ENCODE peak calls at places on chromosomes 6 and 20, in eight cellular contexts. P, G, W, Q, I, M, U and A are unnamed samples.

GRCh38 chr6:129498950-129499870 is 210.8 kb downstream of the ARHGAP18 start:
- DNase-seq in I (peak), Q (no peak), P (peak), U (peak), W (peak), M (peak), G (no peak), A (peak)

GRCh38 chr6:105714846-105715245 is 312.0 kb upstream of the PREP start:
- DNase-seq in W (no peak), I (no peak), G (no peak), U (no peak), Q (no peak), M (no peak), P (no peak), A (no peak)

GRCh38 chr20:297925-298754 is 770 bp downstream of the ZCCHC3 start:
- DNase-seq in Q (peak), I (peak), M (peak), U (peak), G (no peak), P (peak), W (peak), A (peak)

GRCh38 chr6:155080876-155081845 is 86.0 kb downstream of the TIAM2 start:
- DNase-seq in P (no peak), W (no peak), M (peak), U (no peak), I (no peak), G (no peak), Q (no peak), A (no peak)

GRCh38 chr20:37990571-37991151 is 42.6 kb downstream of the TTI1 start:
- DNase-seq in U (peak), I (peak), Q (peak), P (no peak), M (peak), G (peak), W (peak), A (peak)

GRCh38 chr6:48069280-48069679 is 41.7 kb downstream of the PTCHD4 start:
- DNase-seq in M (no peak), P (no peak), I (no peak), G (no peak), Q (no peak), U (no peak), W (no peak), A (no peak)

GRCh38 chr6:71544906-71545305 is 256.3 kb downstream of the OGFRL1 start:
- DNase-seq in M (no peak), W (no peak), I (no peak), P (no peak), Q (no peak), U (no peak), G (no peak), A (no peak)

GRCh38 chr6:44257753-44258324 is 511 bp upstream of the SLC35B2 start:
- DNase-seq in U (peak), Q (no peak), W (no peak), M (no peak), I (no peak), G (no peak), P (no peak), A (no peak)

GRCh38 chr6:27892596-27893058 is 19.6 kb downstream of the OR2B2 start:
- DNase-seq in P (no peak), I (no peak), U (no peak), G (no peak), M (peak), W (no peak), Q (no peak), A (no peak)

GRCh38 chr6:118876814-118877213 is 17.1 kb upstream of the ASF1A start:
- DNase-seq in M (peak), Q (no peak), W (peak), U (no peak), I (no peak), P (no peak), G (no peak), A (no peak)

GRCh38 chr20:56566621-56567020 is 33.6 kb downstream of the FAM209B start:
- DNase-seq in W (no peak), I (no peak), P (no peak), Q (no peak), G (no peak), U (no peak), M (no peak), A (no peak)

GRCh38 chr6:3723251-3723650 is 28.3 kb downstream of the PXDC1 start:
- DNase-seq in G (no peak), I (no peak), Q (no peak), P (no peak), U (no peak), W (no peak), M (no peak), A (no peak)

GRCh38 chr20:48584391-48585249 is 243.2 kb downstream of the PREX1 start:
- DNase-seq in P (peak), Q (no peak), W (no peak), G (no peak), M (no peak), I (no peak), U (no peak), A (no peak)

GRCh38 chr6:69875715-69876114 is 9.4 kb downstream of the COL19A1 start:
- DNase-seq in P (no peak), Q (no peak), G (no peak), W (no peak), U (no peak), I (no peak), M (no peak), A (no peak)

GRCh38 chr6:105746130-105746505 is 340.0 kb upstream of the PRDM1 start:
- DNase-seq in P (no peak), M (no peak), W (no peak), I (peak), G (no peak), Q (no peak), U (no peak), A (no peak)

GRCh38 chr6:129593233-129593564 is 116.8 kb downstream of the ARHGAP18 start:
- DNase-seq in I (no peak), W (peak), G (no peak), U (no peak), Q (no peak), P (no peak), M (peak), A (no peak)

GRCh38 chr6:146775227-146775626 is 176.5 kb downstream of the ADGB start:
- DNase-seq in I (no peak), U (no peak), Q (no peak), W (no peak), M (no peak), P (no peak), G (no peak), A (peak)

GRCh38 chr6:21987501-21987957 is 309.3 kb downstream of the PRL start:
- DNase-seq in I (peak), W (peak), U (peak), P (peak), M (peak), Q (peak), G (peak), A (no peak)

GRCh38 chr20:40813708-40814327 is 124.8 kb upstream of the MAFB start:
- DNase-seq in P (no peak), W (no peak), U (no peak), I (no peak), Q (no peak), M (no peak), G (no peak), A (no peak)

GRCh38 chr6:14831070-14831469 is 414.8 kb upstream of the JARID2 start:
- DNase-seq in G (no peak), W (no peak), I (no peak), P (no peak), M (no peak), Q (no peak), U (no peak), A (no peak)

GRCh38 chr20:51899674-51900073 is 97.4 kb upstream of the SALL4 start:
- DNase-seq in G (no peak), W (no peak), P (no peak), M (no peak), I (no peak), Q (no peak), U (no peak), A (no peak)

GRCh38 chr6:90370493-90370959 is 73.9 kb upstream of the BACH2 start:
- DNase-seq in W (no peak), M (no peak), U (no peak), G (no peak), P (no peak), Q (no peak), I (no peak), A (no peak)

GRCh38 chr6:158835616-158836221 is 16.6 kb upstream of the EZR start:
- DNase-seq in U (peak), M (no peak), I (peak), W (no peak), Q (no peak), P (peak), G (no peak), A (no peak)